ENCODE peak calls at places on chromosomes 13 and 19, in eight cellular contexts. F, M, D, W, H, Y, T and N are unnamed samples.

GRCh38 chr13:50129923-50130685 is 114.9 kb downstream of the KCNRG start:
- DNase-seq in M (no peak), T (no peak), H (peak), W (peak), Y (peak), D (peak), F (no peak), N (no peak)

GRCh38 chr13:80251403-80251802 is 89.5 kb downstream of the SPRY2 start:
- DNase-seq in H (peak), M (no peak), W (no peak), F (no peak), D (peak), Y (peak), T (no peak), N (peak)

GRCh38 chr13:24683833-24684599 is 3.8 kb downstream of the ATP12A start:
- DNase-seq in M (peak), T (peak), F (peak), Y (peak), H (peak), W (peak), D (peak), N (peak)

GRCh38 chr19:49157445-49158224 is at the start of gene TRPM4:
- DNase-seq in H (peak), D (peak), M (peak), F (peak), Y (peak), T (peak), W (peak), N (peak)

GRCh38 chr19:18059902-18060301 is 26.8 kb downstream of the IL12RB1 start:
- DNase-seq in Y (no peak), W (no peak), D (no peak), M (no peak), F (no peak), T (no peak), H (no peak), N (no peak)

GRCh38 chr13:50707533-50708096 is 135.9 kb downstream of the DLEU7 start:
- DNase-seq in H (no peak), D (no peak), Y (no peak), T (no peak), F (no peak), W (no peak), M (peak), N (peak)

GRCh38 chr19:1000095-1000494 is at the start of gene GRIN3B:
- DNase-seq in F (peak), T (peak), M (peak), W (peak), H (no peak), Y (peak), D (peak), N (peak)

GRCh38 chr13:20415288-20415644 is 110.4 kb downstream of the CRYL1 start:
- DNase-seq in F (no peak), M (no peak), H (no peak), W (no peak), D (no peak), Y (peak), T (no peak), N (no peak)

GRCh38 chr13:40764587-40765403 is 6.2 kb downstream of the MRPS31 start:
- DNase-seq in W (no peak), H (peak), M (no peak), F (no peak), T (no peak), Y (no peak), D (peak), N (no peak)

GRCh38 chr13:59263531-59263930 is 900.2 kb downstream of the DIAPH3 start:
- DNase-seq in D (no peak), T (no peak), F (no peak), Y (no peak), M (no peak), H (no peak), W (no peak), N (no peak)

GRCh38 chr19:6509118-6509971 is 7.2 kb upstream of the TUBB4A start:
- DNase-seq in Y (no peak), F (no peak), W (peak), M (no peak), D (no peak), T (no peak), H (no peak), N (no peak)

GRCh38 chr19:7868671-7869452 is 5.3 kb downstream of the PRR36 start:
- DNase-seq in M (peak), W (peak), T (peak), F (peak), Y (peak), D (peak), H (peak), N (peak)

GRCh38 chr13:85091835-85092234 is 707.4 kb downstream of the SLITRK6 start:
- DNase-seq in D (no peak), F (no peak), W (peak), Y (no peak), T (no peak), H (no peak), M (no peak), N (no peak)

GRCh38 chr13:100195568-100195967 is 106.7 kb downstream of the PCCA start:
- DNase-seq in Y (no peak), F (no peak), T (no peak), M (no peak), H (no peak), W (no peak), D (no peak), N (no peak)

GRCh38 chr19:435056-435706 is 25.7 kb downstream of the SHC2 start:
- DNase-seq in D (no peak), W (no peak), H (no peak), T (no peak), F (no peak), M (no peak), Y (no peak), N (no peak)

GRCh38 chr13:41054212-41054877 is 7.0 kb upstream of the WBP4 start:
- DNase-seq in T (no peak), H (peak), D (peak), M (peak), W (peak), F (no peak), Y (peak), N (peak)

GRCh38 chr13:45880242-45880641 is 28.7 kb upstream of the SIAH3 start:
- DNase-seq in Y (no peak), W (no peak), D (no peak), T (no peak), H (no peak), F (no peak), M (no peak), N (no peak)

GRCh38 chr13:95530178-95530577 is 22.3 kb upstream of the CLDN10 start:
- DNase-seq in D (no peak), W (no peak), H (peak), F (no peak), T (no peak), Y (peak), M (peak), N (no peak)

GRCh38 chr19:52923782-52924593 is 760 bp upstream of the ZNF888 start:
- DNase-seq in D (peak), H (peak), Y (peak), W (peak), F (no peak), T (no peak), M (peak), N (peak)

GRCh38 chr13:113147206-113147605 is 11.2 kb upstream of the PROZ start:
- DNase-seq in F (no peak), H (no peak), T (no peak), D (no peak), Y (no peak), W (no peak), M (no peak), N (no peak)

GRCh38 chr19:33226550-33227241 is 1.0 kb upstream of the SLC7A10 start:
- DNase-seq in F (peak), Y (no peak), H (peak), W (no peak), T (no peak), D (peak), M (no peak), N (no peak)

GRCh38 chr19:43524922-43525835 is 1.8 kb downstream of the ETHE1 start:
- DNase-seq in Y (peak), H (peak), F (no peak), T (no peak), M (peak), D (peak), W (peak), N (peak)

GRCh38 chr19:34248941-34249340 is 5.4 kb upstream of the GARRE1 start:
- DNase-seq in W (no peak), T (no peak), M (no peak), D (no peak), Y (no peak), H (no peak), F (no peak), N (no peak)

GRCh38 chr19:37654525-37654832 is 786 bp downstream of the ZFP30 start:
- DNase-seq in Y (peak), D (no peak), T (no peak), M (no peak), W (peak), H (peak), F (peak), N (peak)

GRCh38 chr13:112159575-112160547 is 92.9 kb downstream of the SOX1 start:
- DNase-seq in M (no peak), T (no peak), D (peak), H (no peak), Y (no peak), W (no peak), F (no peak), N (no peak)

GRCh38 chr19:7083076-7083956 is 13.8 kb downstream of the ZNF557 start:
- DNase-seq in F (no peak), M (no peak), W (no peak), Y (peak), D (no peak), T (no peak), H (peak), N (no peak)

GRCh38 chr19:34274827-34275625 is 20.7 kb downstream of the GARRE1 start:
- DNase-seq in F (no peak), M (no peak), T (no peak), Y (peak), D (no peak), W (peak), H (peak), N (no peak)